ENCODE peak calls at places on chromosomes 6 and 20, in five cellular contexts. F is G401, Q is sciatic nerve, A is heart left ventricle, L is NCI-H2029 treated with DMSO at 0.1 percent for 48 hours. U is an unnamed sample.

GRCh38 chr20:41425180-41425884 is 58.7 kb upstream of the EMILIN3 start:
- DNase-seq in F (no peak), Q (no peak), A (no peak), L (no peak), U (no peak)

GRCh38 chr6:53702316-53702715 is 36.8 kb upstream of the KLHL31 start:
- DNase-seq in F (peak), Q (no peak), A (no peak), L (no peak), U (no peak)

GRCh38 chr6:126176266-126176665 is 163.6 kb upstream of the CENPW start:
- DNase-seq in F (no peak), Q (no peak), A (no peak), L (peak), U (no peak)

GRCh38 chr6:111686249-111686997 is 80.7 kb upstream of the TRAF3IP2 start:
- DNase-seq in F (peak), Q (no peak), A (no peak), L (no peak), U (no peak)

GRCh38 chr6:126914172-126914571 is 204.3 kb upstream of the RSPO3 start:
- DNase-seq in F (no peak), Q (no peak), A (no peak), L (no peak), U (no peak)

GRCh38 chr20:37969949-37970855 is 63.1 kb downstream of the TTI1 start:
- DNase-seq in F (no peak), Q (no peak), A (no peak), L (no peak), U (no peak)

GRCh38 chr20:2631228-2631627 is 21.2 kb upstream of the NOP56 start:
- DNase-seq in F (no peak), Q (no peak), A (no peak), L (no peak), U (no peak)

GRCh38 chr6:169724554-169725269 is 412 bp upstream of the PHF10 start:
- DNase-seq in F (peak), Q (peak), A (peak), L (no peak), U (peak)

GRCh38 chr6:98633886-98634285 is 200.5 kb upstream of the POU3F2 start:
- DNase-seq in F (no peak), Q (no peak), A (no peak), L (no peak), U (no peak)

GRCh38 chr6:46894429-46894828 is 27.3 kb downstream of the ADGRF5 start:
- DNase-seq in F (no peak), Q (no peak), A (no peak), L (no peak), U (no peak)

GRCh38 chr6:166707045-166707444 is 80.0 kb upstream of the RPS6KA2 start:
- DNase-seq in F (peak), Q (no peak), A (peak), L (no peak), U (no peak)

GRCh38 chr6:154570505-154570904 is 60.0 kb upstream of the CNKSR3 start:
- DNase-seq in F (no peak), Q (no peak), A (no peak), L (no peak), U (no peak)

GRCh38 chr6:130105996-130106704 is 87.8 kb downstream of the L3MBTL3 start:
- DNase-seq in F (no peak), Q (no peak), A (no peak), L (no peak), U (peak)

U was measured in germinal center.